ENCODE peak calls at places on chromosomes 5 and 9, in four cellular contexts. C is T-cell; Q is skeletal muscle cell; W is activated CD4-positive, alpha-beta T cell treated with anti-CD3 and anti-CD28 coated beads, Interleukin-2, amount 50 U/mL, for 48 hours. H is an unnamed sample.

GRCh38 chr9:75186767-75187380 is 98.6 kb downstream of the OSTF1 start:
- DNase-seq in Q (no peak), W (no peak), C (no peak), H (no peak)

GRCh38 chr5:43049216-43049615 is 9.1 kb upstream of the ANXA2R start:
- DNase-seq in Q (no peak), C (no peak), W (no peak), H (no peak)

GRCh38 chr5:138223532-138223931 is 10.4 kb upstream of the CDC23 start:
- DNase-seq in W (no peak), C (no peak), Q (no peak), H (no peak)

GRCh38 chr5:147369742-147370374 is 135.0 kb downstream of the STK32A start:
- DNase-seq in Q (no peak), C (no peak), W (no peak), H (no peak)

GRCh38 chr9:93354451-93354850 is 97.0 kb upstream of the FAM120A start:
- DNase-seq in Q (no peak), W (no peak), C (no peak), H (no peak)

GRCh38 chr9:93256878-93257807 is 73.2 kb downstream of the WNK2 start:
- DNase-seq in C (no peak), Q (no peak), W (no peak), H (no peak)

GRCh38 chr5:32489791-32490581 is 45.4 kb upstream of the ZFR start:
- DNase-seq in C (peak; percentile 56), W (peak; percentile 71), Q (peak; percentile 76), H (peak; percentile 52)

GRCh38 chr5:177508217-177508611 is 1.4 kb downstream of the DOK3 start:
- DNase-seq in W (no peak), C (no peak), Q (no peak), H (no peak)

GRCh38 chr9:87818308-87818707 is 64.4 kb upstream of the SPATA31E1 start:
- DNase-seq in C (no peak), W (no peak), Q (peak; percentile 4), H (no peak)

GRCh38 chr5:91281409-91281808 is 101.7 kb downstream of the ARRDC3 start:
- DNase-seq in Q (peak; percentile 83), C (no peak), W (no peak), H (no peak)

GRCh38 chr5:135890867-135891266 is 4.8 kb downstream of the IL9 start:
- DNase-seq in C (no peak), W (peak; percentile 56), Q (no peak), H (no peak)

GRCh38 chr5:179265529-179266290 is 79.6 kb downstream of the ADAMTS2 start:
- DNase-seq in W (no peak), C (no peak), Q (peak; percentile 99), H (no peak)

GRCh38 chr5:172443441-172444109 is 10.8 kb downstream of the SH3PXD2B start:
- DNase-seq in W (peak; percentile 70), Q (peak; percentile 98), C (no peak), H (no peak)

GRCh38 chr9:116855881-116856662 is 169.0 kb downstream of the TRIM32 start:
- DNase-seq in Q (no peak), W (no peak), C (no peak), H (no peak)

GRCh38 chr9:97985058-97985861 is 2.1 kb downstream of the ANP32B start:
- DNase-seq in W (no peak), C (peak; percentile 37), Q (no peak), H (no peak)

GRCh38 chr9:18396102-18396728 is 77.7 kb upstream of the ADAMTSL1 start:
- DNase-seq in W (no peak), C (no peak), Q (no peak), H (no peak)

GRCh38 chr5:112390327-112390726 is 28.8 kb downstream of the EPB41L4A start:
- DNase-seq in C (no peak), W (no peak), Q (no peak), H (no peak)

GRCh38 chr5:32679218-32679617 is 31.9 kb upstream of the NPR3 start:
- DNase-seq in C (no peak), Q (no peak), W (no peak), H (no peak)

GRCh38 chr5:128881609-128882008 is 83.7 kb upstream of the SLC27A6 start:
- DNase-seq in W (no peak), Q (no peak), C (no peak), H (no peak)

GRCh38 chr9:133160742-133161541 is 2.8 kb downstream of the GBGT1 start:
- DNase-seq in Q (no peak), W (peak; percentile 47), C (no peak), H (no peak)

GRCh38 chr9:34651286-34651685 is 699 bp upstream of the IL11RA start:
- DNase-seq in W (no peak), C (no peak), Q (peak; percentile 19), H (no peak)

GRCh38 chr5:54874337-54875021 is 110.9 kb downstream of the ESM1 start:
- DNase-seq in W (no peak), C (no peak), Q (no peak), H (no peak)

GRCh38 chr5:612498-613424 is 621 bp downstream of the CEP72 start:
- DNase-seq in Q (no peak), W (peak; percentile 29), C (no peak), H (no peak)

GRCh38 chr5:55821731-55822512 is 29.2 kb upstream of the IL31RA start:
- DNase-seq in Q (no peak), W (no peak), C (no peak), H (no peak)

GRCh38 chr5:158875272-158875679 is 224.4 kb downstream of the EBF1 start:
- DNase-seq in C (no peak), Q (no peak), W (no peak), H (no peak)

GRCh38 chr9:114849450-114849849 is 43.6 kb upstream of the TNFSF15 start:
- DNase-seq in W (no peak), Q (no peak), C (no peak), H (no peak)

GRCh38 chr9:88798476-88798875 is 192.8 kb upstream of the S1PR3 start:
- DNase-seq in C (no peak), W (no peak), Q (no peak), H (no peak)

GRCh38 chr5:2674456-2674855 is 77.0 kb downstream of the IRX2 start:
- DNase-seq in W (no peak), Q (no peak), C (no peak), H (no peak)

GRCh38 chr9:115167175-115167574 is 49.2 kb upstream of the TNC start:
- DNase-seq in C (no peak), W (no peak), Q (peak; percentile 51), H (no peak)

GRCh38 chr9:132268725-132269352 is 85.9 kb downstream of the SETX start:
- DNase-seq in Q (no peak), C (peak; percentile 71), W (peak; percentile 72), H (peak; percentile 49)

GRCh38 chr9:438961-439768 is 224.5 kb downstream of the DOCK8 start:
- DNase-seq in Q (no peak), W (no peak), C (no peak), H (no peak)

GRCh38 chr5:110951373-110951791 is 120.1 kb upstream of the TSLP start:
- DNase-seq in W (no peak), C (no peak), Q (no peak), H (no peak)

GRCh38 chr9:38276751-38277439 is 115.6 kb upstream of the ALDH1B1 start:
- DNase-seq in C (no peak), Q (no peak), W (no peak), H (no peak)

GRCh38 chr5:1508679-1509290 is 15.0 kb downstream of the LPCAT1 start:
- DNase-seq in Q (no peak), C (no peak), W (no peak), H (no peak)

GRCh38 chr9:100011062-100011681 is 87.6 kb downstream of the ERP44 start:
- DNase-seq in Q (peak; percentile 4), C (peak; percentile 8), W (no peak), H (no peak)

GRCh38 chr9:13450723-13451122 is 171.2 kb upstream of the MPDZ start:
- DNase-seq in C (no peak), Q (no peak), W (no peak), H (no peak)

GRCh38 chr5:35884125-35884788 is 27.6 kb downstream of the IL7R start:
- DNase-seq in C (no peak), W (no peak), Q (peak; percentile 74), H (no peak)